ENCODE peak calls at places on chromosomes 16 and 17, in five cellular contexts. Z, T, Q, N and W are unnamed samples.
A peak's percentile ranks its signal among the peaks of the same experiment; 100 is the strongest.

GRCh38 chr16:10039220-10040096 is 142.8 kb downstream of the GRIN2A start:
- DNase-seq in Z (no peak), T (peak; percentile 37), Q (no peak), N (no peak), W (no peak)

GRCh38 chr16:17258848-17259713 is 211.7 kb downstream of the XYLT1 start:
- DNase-seq in Z (peak; percentile 25), T (no peak), Q (peak; percentile 6), N (no peak), W (no peak)

GRCh38 chr17:72592242-72592966 is 471.6 kb downstream of the SOX9 start:
- DNase-seq in Z (peak; percentile 90), T (peak; percentile 80), Q (peak; percentile 84), N (peak; percentile 86), W (peak; percentile 67)

GRCh38 chr17:39599665-39600468 is 7.9 kb downstream of the NEUROD2 start:
- DNase-seq in Z (no peak), T (no peak), Q (no peak), N (no peak), W (no peak)

GRCh38 chr17:44219636-44220210 is at the start of gene UBTF:
- DNase-seq in Z (peak; percentile 77), T (peak; percentile 67), Q (peak; percentile 45), N (no peak), W (peak; percentile 53)

GRCh38 chr17:76370261-76370993 is 14.0 kb upstream of the SPHK1 start:
- DNase-seq in Z (peak; percentile 99), T (peak; percentile 97), Q (peak; percentile 98), N (no peak), W (peak; percentile 80)

GRCh38 chr17:31318298-31319190 is 2.9 kb downstream of the EVI2A start:
- DNase-seq in Z (peak; percentile 45), T (peak; percentile 93), Q (peak; percentile 85), N (no peak), W (no peak)

GRCh38 chr17:11182430-11182829 is 58.6 kb upstream of the SHISA6 start:
- DNase-seq in Z (no peak), T (no peak), Q (no peak), N (no peak), W (no peak)

GRCh38 chr17:73492802-73493139 is 151.5 kb downstream of the SDK2 start:
- DNase-seq in Z (no peak), T (no peak), Q (no peak), N (no peak), W (no peak)

GRCh38 chr17:61179316-61179715 is 220.3 kb upstream of the TBX2 start:
- DNase-seq in Z (no peak), T (no peak), Q (no peak), N (no peak), W (no peak)

DNA sequence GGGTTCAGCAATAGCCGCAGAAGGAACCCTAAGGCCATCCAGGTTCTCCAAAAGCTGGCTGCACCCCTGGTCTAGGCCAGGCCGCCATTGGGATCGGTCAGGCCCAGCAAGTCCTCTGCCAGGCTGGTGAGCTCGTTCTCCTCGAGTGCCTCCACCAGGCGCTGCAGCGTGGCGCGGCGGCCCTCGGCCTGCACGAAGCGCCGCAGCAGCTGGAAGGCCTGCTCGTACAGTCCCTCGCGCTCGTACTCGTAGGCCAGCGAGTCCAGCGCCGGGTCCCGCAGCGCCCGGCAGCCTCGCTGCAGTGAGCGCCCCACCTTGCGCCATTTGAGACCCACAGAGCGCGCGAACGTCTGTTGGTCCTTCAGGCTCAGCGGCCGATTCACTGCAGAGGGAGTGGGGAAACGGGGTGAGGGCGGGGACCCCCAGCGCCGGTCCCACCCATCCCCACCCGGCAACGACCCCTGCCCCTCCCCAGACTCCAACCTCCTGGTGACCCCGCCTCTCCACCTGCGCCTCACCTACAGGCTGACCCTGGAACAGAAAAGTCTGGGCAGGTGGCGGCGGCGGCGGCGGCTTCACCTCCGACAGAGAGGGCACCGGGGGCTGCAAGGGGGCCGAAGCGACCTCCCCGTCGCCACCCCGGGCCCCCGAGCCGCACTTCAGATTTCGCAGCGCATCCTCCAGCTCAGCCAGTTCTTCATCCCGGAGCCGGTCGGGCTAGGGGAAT is 3.9 kb upstream of the B3GNT9 start:
- DNase-seq in Z (no peak), T (no peak), Q (no peak), N (no peak), W (no peak)
- H2AFZ ChIP-seq in Z (no peak overlapping the region), T (no peak overlapping the region), Q (peak overlapping the region; percentile 81), N (no peak overlapping the region), W (no peak overlapping the region)

GRCh38 chr17:80761421-80761871 is 216.8 kb downstream of the RPTOR start:
- DNase-seq in Z (peak; percentile 66), T (peak; percentile 89), Q (peak; percentile 88), N (peak; percentile 72), W (peak; percentile 86)
- H3K4me1 ChIP-seq in Z (peaks cover 25% of the 10 kb centered on the region), T (peaks cover 17% of the 10 kb centered on the region), Q (peaks cover 24% of the 10 kb centered on the region), N (peaks cover 43% of the 10 kb centered on the region), W (peaks cover 40% of the 10 kb centered on the region)

GRCh38 chr16:30976486-30976885 is 8.5 kb upstream of the HSD3B7 start:
- DNase-seq in Z (no peak), T (no peak), Q (no peak), N (no peak), W (no peak)
- H3K36me3 ChIP-seq in Z (peaks cover 8% of the 10 kb centered on the region), T (peaks cover 27% of the 10 kb centered on the region), Q (peaks cover 71% of the 10 kb centered on the region), N (peaks cover 49% of the 10 kb centered on the region), W (peaks cover 13% of the 10 kb centered on the region)

DNA sequence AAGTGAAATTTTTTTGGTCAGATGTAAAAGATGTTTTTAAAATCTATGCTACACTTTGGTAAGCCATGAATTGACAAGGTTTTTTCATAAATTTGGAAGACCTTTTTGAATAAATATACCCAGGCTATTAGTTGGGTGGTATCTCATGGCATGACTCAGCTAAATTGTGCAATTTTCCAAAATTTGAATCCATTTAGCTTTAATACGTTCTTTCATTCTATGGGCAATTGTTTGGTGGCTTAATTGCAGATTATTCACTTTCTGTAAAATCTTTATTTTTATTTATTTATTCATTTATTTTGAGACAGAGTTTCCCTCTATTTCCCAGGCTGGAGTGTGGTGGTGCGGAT is 82.8 kb upstream of the TNRC6A start:
- DNase-seq in Z (no peak), T (no peak), Q (no peak), N (no peak), W (no peak)
- H2AFZ ChIP-seq in Z (no peak overlapping the region), T (no peak overlapping the region), Q (no peak overlapping the region), N (peak overlapping the region; percentile 68), W (no peak overlapping the region)

DNA sequence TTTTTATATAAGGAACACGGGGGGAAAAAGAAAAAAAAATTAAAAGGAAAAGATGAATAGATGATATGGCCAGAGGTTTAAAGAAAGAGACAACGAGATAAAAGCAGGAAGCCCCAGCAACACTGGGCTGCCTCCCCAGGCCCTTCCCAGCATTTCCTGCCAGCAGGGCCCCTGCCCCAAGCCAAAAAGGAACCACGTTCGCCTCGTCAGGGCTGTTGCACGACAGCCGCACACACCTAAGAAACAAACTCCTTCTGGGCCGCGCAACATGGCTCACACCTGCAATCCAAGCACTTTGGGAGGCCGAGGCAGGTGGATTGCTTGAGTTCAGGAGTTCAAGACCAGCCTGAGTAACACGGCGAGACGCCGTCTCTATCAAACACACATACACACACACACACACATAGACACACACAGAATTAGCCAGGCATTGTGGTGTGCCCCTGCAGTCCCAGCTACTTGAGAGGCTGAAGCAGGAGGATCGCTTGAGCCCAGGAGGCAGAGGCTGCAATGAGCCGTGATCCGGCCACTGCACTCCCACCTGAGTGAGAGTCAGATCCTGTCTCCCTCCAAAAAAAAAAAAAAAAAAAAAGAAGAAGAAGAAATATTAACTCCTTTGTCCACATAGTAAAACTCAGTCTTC is 83.0 kb downstream of the ANKRD11 start:
- DNase-seq in Z (no peak), T (no peak), Q (no peak), N (no peak), W (no peak)
- H3K4me1 ChIP-seq in Z (peaks cover 35% of the 10 kb centered on the region), T (peaks cover 13% of the 10 kb centered on the region), Q (peaks cover 35% of the 10 kb centered on the region), N (peaks cover 50% of the 10 kb centered on the region), W (no peaks in the 10 kb centered on the region)

DNA sequence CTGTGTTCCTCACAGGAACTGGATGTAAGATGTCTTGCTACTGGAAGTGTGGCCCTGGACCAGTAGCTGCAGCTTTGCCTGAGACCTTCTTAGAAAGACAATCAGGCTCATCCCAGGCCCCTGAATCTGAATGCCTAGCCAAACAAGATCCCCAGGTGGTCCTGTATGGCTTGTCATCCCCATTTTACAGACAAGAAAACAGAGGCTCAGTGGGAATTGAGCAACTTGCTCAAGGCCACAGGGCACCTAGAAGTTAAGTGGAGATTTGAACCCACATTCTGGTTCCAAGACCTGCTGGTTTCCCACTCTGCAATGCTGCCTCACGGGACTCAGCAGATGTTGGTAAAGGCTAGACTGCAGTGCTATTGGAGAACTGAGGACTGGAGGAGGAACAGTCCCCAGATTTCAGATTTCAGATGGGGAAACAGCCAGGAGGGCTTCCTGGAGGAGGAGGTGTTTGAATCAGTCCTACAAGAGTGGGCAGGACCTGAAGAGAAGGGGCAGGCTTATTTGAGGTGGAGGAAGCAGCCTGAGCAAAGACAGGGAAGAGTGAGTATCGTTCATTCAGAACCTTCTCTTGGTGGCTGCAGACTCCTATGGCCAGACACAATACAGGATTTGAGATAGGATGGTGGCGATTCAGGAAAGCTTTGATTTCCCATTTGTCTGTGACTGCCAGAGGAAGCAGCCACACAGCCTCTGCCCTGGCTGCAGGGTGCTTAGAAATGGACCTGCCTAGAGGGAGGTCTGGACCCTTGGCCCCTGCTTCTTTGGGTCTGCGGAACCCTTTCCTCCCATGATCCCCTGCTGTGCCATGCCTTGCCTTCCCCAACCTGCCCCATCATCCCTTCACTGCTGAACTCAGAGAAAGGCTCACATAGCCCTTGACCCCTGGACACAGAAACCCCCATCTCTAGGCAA is 233.4 kb upstream of the NLRP1 start:
- DNase-seq in Z (no peak), T (no peak), Q (no peak), N (no peak), W (no peak)
- H3K36me3 ChIP-seq in Z (no peaks in the 10 kb centered on the region), T (no peaks in the 10 kb centered on the region), Q (no peaks in the 10 kb centered on the region), N (no peaks in the 10 kb centered on the region), W (no peaks in the 10 kb centered on the region)

DNA sequence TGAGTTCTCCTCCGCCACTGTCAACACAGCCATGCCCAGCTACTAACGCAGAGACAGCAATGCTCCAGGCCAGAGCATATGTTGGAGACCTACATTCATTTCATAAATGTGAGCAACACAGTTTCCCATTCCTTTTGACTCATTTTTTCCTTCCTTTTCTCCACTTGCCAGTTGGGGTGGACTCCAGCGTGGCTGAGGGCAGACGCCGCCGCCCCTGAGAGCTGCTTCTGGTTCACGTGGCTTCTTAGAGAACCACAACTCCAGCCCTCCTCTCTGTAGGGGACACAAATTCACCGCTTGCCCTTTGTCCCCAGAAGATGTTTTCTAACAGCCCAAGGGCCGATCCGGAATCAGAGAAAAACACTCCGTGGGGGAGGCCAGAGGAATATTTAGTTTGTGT is 45.8 kb upstream of the ZCCHC14 start:
- DNase-seq in Z (peak; percentile 96), T (peak; percentile 72), Q (peak; percentile 44), N (no peak), W (no peak)
- H2AFZ ChIP-seq in Z (peak overlapping the region; percentile 80), T (no peak overlapping the region), Q (peak overlapping the region; percentile 9), N (no peak overlapping the region), W (no peak overlapping the region)

GRCh38 chr17:77884967-77885641 is 73.4 kb upstream of the TNRC6C start:
- DNase-seq in Z (no peak), T (no peak), Q (no peak), N (no peak), W (no peak)
- H3K4me1 ChIP-seq in Z (peaks cover 12% of the 10 kb centered on the region), T (no peaks in the 10 kb centered on the region), Q (no peaks in the 10 kb centered on the region), N (peaks cover 13% of the 10 kb centered on the region), W (no peaks in the 10 kb centered on the region)

GRCh38 chr16:1325673-1326371 is 7.6 kb upstream of the BAIAP3 start:
- DNase-seq in Z (no peak), T (no peak), Q (no peak), N (no peak), W (no peak)

GRCh38 chr16:1324286-1324826 is 9.1 kb upstream of the BAIAP3 start:
- DNase-seq in Z (no peak), T (no peak), Q (no peak), N (no peak), W (no peak)

GRCh38 chr16:1322407-1322806 is 11.0 kb upstream of the BAIAP3 start:
- DNase-seq in Z (no peak), T (no peak), Q (no peak), N (no peak), W (no peak)

GRCh38 chr16:1325261-1325660 is 8.2 kb upstream of the BAIAP3 start:
- DNase-seq in Z (no peak), T (no peak), Q (no peak), N (no peak), W (no peak)

GRCh38 chr16:1323296-1324239 is 9.9 kb upstream of the BAIAP3 start:
- DNase-seq in Z (no peak), T (no peak), Q (no peak), N (no peak), W (no peak)
- H3K36me3 ChIP-seq in Z (peaks cover 2% of the 10 kb centered on the region), T (peaks cover 34% of the 10 kb centered on the region), Q (peaks cover 60% of the 10 kb centered on the region), N (peaks cover 26% of the 10 kb centered on the region), W (peaks cover 7% of the 10 kb centered on the region)